ENCODE peak calls at places on chromosome 14, in five cellular contexts. One of them, this sample, is unnamed.
A peak's percentile ranks its signal among the peaks of the same experiment; 100 is the strongest.

GRCh38 chr14:92579244-92579643 is 65.7 kb downstream of the RIN3 start:
- DNase-seq in Peyer's patch: no peak
- DNase-seq in ovary: no peak
- DNase-seq in CD8-positive, alpha-beta T cell: no peak
- DNase-seq in HCT116: no peak
- DNase-seq in this sample: no peak

GRCh38 chr14:65997350-65997749 is 488.8 kb upstream of the CCDC196 start:
- DNase-seq in Peyer's patch: no peak
- DNase-seq in ovary: no peak
- DNase-seq in CD8-positive, alpha-beta T cell: no peak
- DNase-seq in HCT116: no peak
- DNase-seq in this sample: no peak

GRCh38 chr14:91317381-91318313 is 73.1 kb upstream of the GPR68 start:
- DNase-seq in Peyer's patch: peak; percentile 93
- DNase-seq in ovary: peak; percentile 75
- DNase-seq in CD8-positive, alpha-beta T cell: peak; percentile 93
- DNase-seq in HCT116: no peak
- DNase-seq in this sample: peak; percentile 72

GRCh38 chr14:31070431-31070830 is 44.3 kb upstream of the STRN3 start:
- DNase-seq in Peyer's patch: no peak
- DNase-seq in ovary: no peak
- DNase-seq in CD8-positive, alpha-beta T cell: no peak
- DNase-seq in HCT116: no peak
- DNase-seq in this sample: no peak

GRCh38 chr14:21902561-21903199 is 229.1 kb upstream of the OR4E1 start:
- DNase-seq in Peyer's patch: peak; percentile 50
- DNase-seq in ovary: no peak
- DNase-seq in CD8-positive, alpha-beta T cell: peak; percentile 26
- DNase-seq in HCT116: no peak
- DNase-seq in this sample: no peak

GRCh38 chr14:74514471-74514932 is 20.9 kb downstream of the ISCA2 start:
- DNase-seq in Peyer's patch: no peak
- DNase-seq in ovary: no peak
- DNase-seq in CD8-positive, alpha-beta T cell: no peak
- DNase-seq in HCT116: no peak
- DNase-seq in this sample: peak; percentile 42

GRCh38 chr14:81464253-81465001 is 64.3 kb upstream of the STON2 start:
- DNase-seq in Peyer's patch: peak; percentile 68
- DNase-seq in ovary: no peak
- DNase-seq in CD8-positive, alpha-beta T cell: peak; percentile 58
- DNase-seq in HCT116: peak; percentile 40
- DNase-seq in this sample: no peak

GRCh38 chr14:29301571-29301970 is 535.0 kb downstream of the FOXG1 start:
- DNase-seq in Peyer's patch: no peak
- DNase-seq in ovary: no peak
- DNase-seq in CD8-positive, alpha-beta T cell: no peak
- DNase-seq in HCT116: no peak
- DNase-seq in this sample: no peak

GRCh38 chr14:36226164-36226563 is 49.6 kb upstream of the PTCSC3 start:
- DNase-seq in Peyer's patch: no peak
- DNase-seq in ovary: no peak
- DNase-seq in CD8-positive, alpha-beta T cell: no peak
- DNase-seq in HCT116: no peak
- DNase-seq in this sample: no peak

GRCh38 chr14:72742682-72743195 is 151.2 kb downstream of the DPF3 start:
- DNase-seq in Peyer's patch: no peak
- DNase-seq in ovary: no peak
- DNase-seq in CD8-positive, alpha-beta T cell: no peak
- DNase-seq in HCT116: no peak
- DNase-seq in this sample: peak; percentile 52

GRCh38 chr14:102200690-102201368 is 61.1 kb downstream of the WDR20 start:
- DNase-seq in Peyer's patch: no peak
- DNase-seq in ovary: no peak
- DNase-seq in CD8-positive, alpha-beta T cell: no peak
- DNase-seq in HCT116: no peak
- DNase-seq in this sample: no peak

GRCh38 chr14:104870368-104871144 is 5.5 kb downstream of the CEP170B start:
- DNase-seq in Peyer's patch: peak; percentile 65
- DNase-seq in ovary: peak; percentile 22
- DNase-seq in CD8-positive, alpha-beta T cell: peak; percentile 49
- DNase-seq in HCT116: no peak
- DNase-seq in this sample: peak; percentile 45

GRCh38 chr14:78446807-78447206 is 276.6 kb downstream of the NRXN3 start:
- DNase-seq in Peyer's patch: no peak
- DNase-seq in ovary: no peak
- DNase-seq in CD8-positive, alpha-beta T cell: no peak
- DNase-seq in HCT116: no peak
- DNase-seq in this sample: no peak

GRCh38 chr14:96072076-96072475 is 32.9 kb downstream of the C14orf132 start:
- DNase-seq in Peyer's patch: peak; percentile 30
- DNase-seq in ovary: no peak
- DNase-seq in CD8-positive, alpha-beta T cell: no peak
- DNase-seq in HCT116: no peak
- DNase-seq in this sample: peak; percentile 46

DNA sequence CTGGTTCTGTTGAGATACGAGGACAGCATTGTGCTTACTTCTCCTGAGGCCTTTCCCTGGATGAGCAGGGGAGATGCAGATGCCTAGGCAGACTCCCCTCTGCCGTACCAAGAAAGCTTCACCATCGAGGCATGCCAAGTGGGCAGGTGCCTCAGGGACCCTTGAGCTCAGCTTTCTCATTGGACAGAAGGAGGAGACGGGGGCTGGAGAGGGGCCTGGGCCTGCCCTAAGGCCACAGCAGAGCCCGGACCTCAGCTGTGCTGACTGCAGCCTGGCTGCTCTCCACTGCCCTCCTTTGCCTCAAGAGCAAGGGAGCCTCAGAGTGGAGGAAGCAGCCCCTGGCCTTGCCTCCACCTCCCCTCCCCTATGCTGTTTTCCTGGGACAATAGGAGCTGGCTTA is 23.4 kb downstream of the SERPINA1 start:
- DNase-seq in Peyer's patch: peak; percentile 23
- DNase-seq in ovary: no peak
- DNase-seq in CD8-positive, alpha-beta T cell: no peak
- DNase-seq in HCT116: no peak
- DNase-seq in this sample: no peak
- H3K4me3 ChIP-seq in Peyer's patch: no peak overlapping the region
- H3K4me3 ChIP-seq in ovary: no peak overlapping the region
- H3K4me3 ChIP-seq in CD8-positive, alpha-beta T cell: no peak overlapping the region
- H3K4me3 ChIP-seq in HCT116: no peak overlapping the region
- H3K4me3 ChIP-seq in this sample: no peak overlapping the region

DNA sequence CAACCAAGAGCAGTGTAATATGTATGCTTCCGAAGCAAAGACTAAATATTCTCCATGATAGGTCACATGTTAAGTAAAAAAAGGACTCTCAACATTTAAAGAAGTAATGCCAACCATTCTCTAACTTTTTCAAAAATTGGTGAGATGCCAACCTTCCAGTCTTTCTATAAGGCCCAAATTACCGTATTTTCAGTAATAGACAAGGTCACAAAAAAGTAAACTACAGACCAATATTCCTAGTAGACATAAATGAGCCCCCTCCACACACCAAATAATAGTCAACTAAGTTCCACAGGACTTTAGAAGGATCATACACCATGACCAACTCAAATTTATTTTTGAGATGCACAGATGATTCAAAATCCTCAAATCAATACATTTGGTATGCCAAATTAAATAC is 867.4 kb downstream of the TMEM121 start:
- DNase-seq in Peyer's patch: no peak
- DNase-seq in ovary: no peak
- DNase-seq in CD8-positive, alpha-beta T cell: no peak
- DNase-seq in HCT116: no peak
- DNase-seq in this sample: no peak
- TF ChIP-seq CTCF in Peyer's patch: no peak
- TF ChIP-seq CTCF in ovary: no peak
- TF ChIP-seq CTCF in CD8-positive, alpha-beta T cell: no peak
- TF ChIP-seq CTCF in HCT116: no peak
- TF ChIP-seq CTCF in this sample: no peak

GRCh38 chr14:69652942-69653680 is 41.7 kb downstream of the SUSD6 start:
- DNase-seq in Peyer's patch: no peak
- DNase-seq in ovary: no peak
- DNase-seq in CD8-positive, alpha-beta T cell: no peak
- DNase-seq in HCT116: no peak
- DNase-seq in this sample: no peak
- H3K4me1 ChIP-seq in Peyer's patch: peaks cover 65% of the 10 kb centered on the region
- H3K4me1 ChIP-seq in ovary: peaks cover 37% of the 10 kb centered on the region
- H3K4me1 ChIP-seq in CD8-positive, alpha-beta T cell: peaks cover 49% of the 10 kb centered on the region
- H3K4me1 ChIP-seq in HCT116: peaks cover 29% of the 10 kb centered on the region
- H3K4me1 ChIP-seq in this sample: peaks cover 61% of the 10 kb centered on the region

DNA sequence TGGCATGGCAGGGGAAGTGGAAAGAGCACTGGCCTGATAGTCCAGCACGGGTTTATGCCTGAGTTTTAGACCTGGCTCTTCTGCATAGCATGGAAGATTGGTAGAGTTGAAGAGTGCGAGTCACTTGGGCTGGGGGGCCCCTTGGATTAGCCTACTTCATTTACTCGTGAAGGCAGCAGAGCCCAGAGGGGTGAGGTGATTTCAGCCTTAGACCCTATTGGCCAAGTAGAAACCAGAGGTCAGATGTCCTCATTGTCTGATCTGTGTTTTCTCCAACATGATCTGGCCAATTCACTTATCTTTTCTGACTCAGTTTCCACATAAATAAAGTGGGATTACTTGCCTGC is 1.9 kb downstream of the PLEKHG3 start:
- DNase-seq in Peyer's patch: peak; percentile 38
- DNase-seq in ovary: no peak
- DNase-seq in CD8-positive, alpha-beta T cell: no peak
- DNase-seq in HCT116: no peak
- DNase-seq in this sample: no peak
- H3K4me3 ChIP-seq in Peyer's patch: peak overlapping the region; percentile 95
- H3K4me3 ChIP-seq in ovary: peak overlapping the region; percentile 82
- H3K4me3 ChIP-seq in CD8-positive, alpha-beta T cell: no peak overlapping the region
- H3K4me3 ChIP-seq in HCT116: peak overlapping the region; percentile 78
- H3K4me3 ChIP-seq in this sample: peak overlapping the region; percentile 90

GRCh38 chr14:25042362-25043299 is 7.3 kb downstream of the STXBP6 start:
- DNase-seq in Peyer's patch: peak; percentile 70
- DNase-seq in ovary: no peak
- DNase-seq in CD8-positive, alpha-beta T cell: no peak
- DNase-seq in HCT116: no peak
- DNase-seq in this sample: no peak
- TF ChIP-seq CTCF in Peyer's patch: no peak
- TF ChIP-seq CTCF in ovary: no peak
- TF ChIP-seq CTCF in CD8-positive, alpha-beta T cell: no peak
- TF ChIP-seq CTCF in HCT116: no peak
- TF ChIP-seq CTCF in this sample: no peak

DNA sequence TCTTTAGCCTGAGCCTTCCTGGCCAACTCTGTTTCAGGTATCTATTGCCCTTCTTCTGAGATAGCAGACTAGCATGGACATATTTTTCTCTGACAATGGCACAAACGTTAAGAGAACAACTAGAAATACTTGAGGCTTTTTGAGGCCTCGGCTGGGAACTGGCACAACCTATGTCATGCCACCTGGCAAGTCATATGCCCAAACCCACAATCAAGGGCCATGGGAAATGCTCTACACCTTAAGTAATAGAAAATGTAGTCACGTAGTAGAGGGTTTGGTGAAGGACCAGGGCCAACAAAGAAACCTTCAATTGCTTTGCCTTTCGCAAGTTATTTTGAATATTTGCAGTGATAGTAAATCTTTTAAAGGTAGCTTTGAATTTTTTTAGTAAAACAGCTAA is 325.4 kb downstream of the ZFP36L1 start:
- DNase-seq in Peyer's patch: no peak
- DNase-seq in ovary: no peak
- DNase-seq in CD8-positive, alpha-beta T cell: no peak
- DNase-seq in HCT116: no peak
- DNase-seq in this sample: no peak
- H3K4me1 ChIP-seq in Peyer's patch: no peaks in the 10 kb centered on the region
- H3K4me1 ChIP-seq in ovary: peaks cover 3% of the 10 kb centered on the region
- H3K4me1 ChIP-seq in CD8-positive, alpha-beta T cell: peaks cover 11% of the 10 kb centered on the region
- H3K4me1 ChIP-seq in HCT116: peaks cover 65% of the 10 kb centered on the region
- H3K4me1 ChIP-seq in this sample: peaks cover 3% of the 10 kb centered on the region

GRCh38 chr14:38255673-38256357 is at the start of gene CLEC14A:
- DNase-seq in Peyer's patch: no peak
- DNase-seq in ovary: peak; percentile 29
- DNase-seq in CD8-positive, alpha-beta T cell: no peak
- DNase-seq in HCT116: no peak
- DNase-seq in this sample: peak; percentile 66

GRCh38 chr14:38257500-38257899 is 1.6 kb upstream of the CLEC14A start:
- DNase-seq in Peyer's patch: no peak
- DNase-seq in ovary: no peak
- DNase-seq in CD8-positive, alpha-beta T cell: no peak
- DNase-seq in HCT116: no peak
- DNase-seq in this sample: no peak

GRCh38 chr14:38256358-38256840 is 506 bp upstream of the CLEC14A start:
- DNase-seq in Peyer's patch: no peak
- DNase-seq in ovary: no peak
- DNase-seq in CD8-positive, alpha-beta T cell: no peak
- DNase-seq in HCT116: no peak
- DNase-seq in this sample: no peak

GRCh38 chr14:38254565-38255407 is 1.1 kb downstream of the CLEC14A start:
- DNase-seq in Peyer's patch: no peak
- DNase-seq in ovary: no peak
- DNase-seq in CD8-positive, alpha-beta T cell: no peak
- DNase-seq in HCT116: no peak
- DNase-seq in this sample: no peak

DNA sequence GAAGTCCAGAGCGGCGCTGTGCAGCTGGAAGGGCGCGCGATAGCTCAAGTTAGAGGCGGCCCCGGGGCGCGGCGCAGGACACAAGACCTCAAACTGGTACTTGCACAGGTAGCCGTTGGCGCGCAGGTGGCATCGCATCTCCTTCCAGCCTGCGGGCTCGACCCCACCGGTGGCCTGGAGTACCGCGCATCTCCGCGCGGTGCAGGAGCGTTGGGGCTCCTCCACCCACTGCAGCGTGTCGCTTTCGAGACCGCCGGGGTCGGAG is 553 bp downstream of the CLEC14A start:
- DNase-seq in Peyer's patch: no peak
- DNase-seq in ovary: no peak
- DNase-seq in CD8-positive, alpha-beta T cell: no peak
- DNase-seq in HCT116: no peak
- DNase-seq in this sample: no peak
- H3K4me3 ChIP-seq in Peyer's patch: peak overlapping the region; percentile 48
- H3K4me3 ChIP-seq in ovary: peak overlapping the region; percentile 29
- H3K4me3 ChIP-seq in CD8-positive, alpha-beta T cell: peak overlapping the region; percentile 54
- H3K4me3 ChIP-seq in HCT116: no peak overlapping the region
- H3K4me3 ChIP-seq in this sample: peak overlapping the region; percentile 59

DNA sequence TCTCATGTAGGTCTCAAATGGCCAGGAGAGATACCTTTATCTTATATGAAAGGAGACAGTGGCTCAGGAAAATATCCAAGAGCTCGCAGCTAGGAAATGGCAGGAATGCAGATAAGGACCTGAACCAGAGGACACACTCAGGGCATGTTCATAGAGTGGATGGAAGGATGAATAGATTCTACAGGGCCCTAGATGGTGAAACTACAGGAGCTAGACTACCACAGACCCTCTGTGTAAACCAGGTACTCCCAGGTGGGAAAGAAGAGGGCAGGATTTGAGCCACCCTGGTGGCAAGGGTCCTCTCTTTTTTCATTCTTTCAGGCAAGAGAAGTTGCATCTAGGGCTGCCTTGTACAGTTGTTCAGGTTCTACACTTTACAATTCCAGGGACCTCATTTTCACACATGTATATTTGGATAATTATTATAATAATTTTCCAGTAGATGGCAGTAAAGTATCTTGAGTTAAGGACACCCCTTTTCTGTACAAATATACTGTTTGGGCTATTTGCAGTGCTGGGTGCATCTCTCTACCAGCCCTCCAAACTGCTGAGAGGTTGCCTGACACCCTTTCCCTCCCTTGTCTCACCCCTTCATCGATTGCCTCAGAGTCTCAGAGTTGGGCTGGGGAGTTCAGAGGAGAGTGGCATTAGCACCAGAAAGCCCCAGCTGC is 10.5 kb upstream of the ZDHHC22 start:
- DNase-seq in Peyer's patch: peak; percentile 10
- DNase-seq in ovary: no peak
- DNase-seq in CD8-positive, alpha-beta T cell: no peak
- DNase-seq in HCT116: peak; percentile 28
- DNase-seq in this sample: no peak
- TF ChIP-seq CTCF in Peyer's patch: no peak
- TF ChIP-seq CTCF in ovary: no peak
- TF ChIP-seq CTCF in CD8-positive, alpha-beta T cell: peak; percentile 30
- TF ChIP-seq CTCF in HCT116: peak; percentile 62
- TF ChIP-seq CTCF in this sample: peak; percentile 33

This sample was measured in ascending aorta.